ENCODE peak calls at places on chromosomes 5 and 9, in nine cellular contexts. J is RWPE1; V is WTC11; D is CD4-positive, alpha-beta T cell; S is psoas muscle; N is heart right ventricle; K is H1; Z is foreskin fibroblast; G is Calu3. X is an unnamed sample.

GRCh38 chr5:111755942-111756353 is 1.0 kb downstream of the NREP start:
- DNase-seq in S (no peak), J (peak; percentile 10), D (no peak), G (no peak), K (no peak), Z (no peak), V (no peak), N (no peak), X (no peak)

GRCh38 chr5:27015758-27016157 is 22.6 kb downstream of the CDH9 start:
- DNase-seq in G (no peak), K (no peak), J (peak; percentile 13), Z (no peak), N (no peak), S (no peak), D (no peak), V (no peak), X (no peak)

GRCh38 chr5:16809816-16810502 is 126.1 kb downstream of the MYO10 start:
- DNase-seq in S (no peak), K (no peak), D (no peak), V (no peak), Z (peak; percentile 35), G (no peak), J (no peak), N (peak; percentile 11), X (no peak)

GRCh38 chr5:4533457-4534105 is 606.5 kb upstream of the ADAMTS16 start:
- DNase-seq in K (no peak), V (no peak), D (no peak), S (no peak), J (no peak), G (no peak), Z (no peak), N (no peak), X (no peak)

GRCh38 chr9:35333551-35333950 is 156.4 kb upstream of the RUSC2 start:
- DNase-seq in N (no peak), G (no peak), D (no peak), V (no peak), S (no peak), Z (peak; percentile 72), J (peak; percentile 26), K (no peak), X (no peak)

GRCh38 chr5:100161868-100162267 is 373.3 kb upstream of the FAM174A start:
- DNase-seq in S (no peak), V (no peak), Z (no peak), G (no peak), N (no peak), D (no peak), K (no peak), J (no peak), X (peak; percentile 15)

GRCh38 chr5:63155310-63155631 is 576.7 kb downstream of the LRRC70 start:
- DNase-seq in D (no peak), K (no peak), J (no peak), G (no peak), Z (no peak), V (no peak), S (no peak), N (no peak), X (no peak)

GRCh38 chr5:68196876-68197275 is 18.7 kb upstream of the PIK3R1 start:
- DNase-seq in Z (no peak), N (peak; percentile 34), G (no peak), V (no peak), D (no peak), S (no peak), J (no peak), K (no peak), X (no peak)

GRCh38 chr9:76761448-76761847 is 2.8 kb upstream of the PCA3 start:
- DNase-seq in J (peak; percentile 15), V (no peak), S (no peak), Z (no peak), D (no peak), K (no peak), G (no peak), N (no peak), X (no peak)

GRCh38 chr5:176405656-176406435 is 10.5 kb downstream of the CLTB start:
- DNase-seq in D (no peak), N (no peak), G (no peak), Z (no peak), K (no peak), J (no peak), S (no peak), V (peak; percentile 54), X (peak; percentile 18)
- TF ChIP-seq CTCF in D (no peak), N (no peak), G (no peak), Z (no peak), K (peak; percentile 77), J (no peak), S (no peak), V (no peak), X (no peak)

DNA sequence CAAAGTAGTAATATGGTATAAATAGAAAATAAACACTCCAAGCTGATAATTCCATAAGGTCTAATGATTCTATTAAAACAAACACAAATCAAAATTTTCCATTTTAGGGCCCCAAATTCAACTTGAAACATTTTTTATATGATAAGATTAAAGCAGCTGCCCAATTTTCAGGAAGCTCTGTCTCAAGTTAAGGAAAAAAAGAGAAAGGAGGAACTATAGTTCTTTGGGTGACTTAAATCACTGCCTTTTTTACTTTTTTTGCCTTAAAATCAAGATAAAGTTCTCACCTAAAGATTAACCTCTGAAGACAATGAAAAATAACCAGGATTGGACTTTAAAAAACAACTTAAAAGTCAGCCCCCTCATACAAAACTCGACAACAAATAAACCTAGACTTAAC is 76.0 kb upstream of the IFNE start:
- DNase-seq in S (no peak), D (no peak), G (no peak), J (no peak), K (no peak), V (no peak), Z (no peak), N (no peak), X (no peak)
- TF ChIP-seq CTCF in S (no peak), D (no peak), G (no peak), J (no peak), K (no peak), V (no peak), Z (no peak), N (no peak), X (no peak)

GRCh38 chr5:155941340-155941739 is 385.6 kb upstream of the SGCD start:
- DNase-seq in J (no peak), V (no peak), G (no peak), N (no peak), S (no peak), D (no peak), K (no peak), Z (no peak), X (no peak)

GRCh38 chr5:155938051-155938450 is 388.9 kb upstream of the SGCD start:
- DNase-seq in J (no peak), S (no peak), G (no peak), N (no peak), Z (no peak), V (no peak), D (no peak), K (no peak), X (no peak)

GRCh38 chr5:155947394-155948062 is 379.4 kb upstream of the SGCD start:
- DNase-seq in Z (no peak), V (no peak), G (no peak), S (no peak), J (no peak), K (no peak), N (no peak), D (no peak), X (no peak)

DNA sequence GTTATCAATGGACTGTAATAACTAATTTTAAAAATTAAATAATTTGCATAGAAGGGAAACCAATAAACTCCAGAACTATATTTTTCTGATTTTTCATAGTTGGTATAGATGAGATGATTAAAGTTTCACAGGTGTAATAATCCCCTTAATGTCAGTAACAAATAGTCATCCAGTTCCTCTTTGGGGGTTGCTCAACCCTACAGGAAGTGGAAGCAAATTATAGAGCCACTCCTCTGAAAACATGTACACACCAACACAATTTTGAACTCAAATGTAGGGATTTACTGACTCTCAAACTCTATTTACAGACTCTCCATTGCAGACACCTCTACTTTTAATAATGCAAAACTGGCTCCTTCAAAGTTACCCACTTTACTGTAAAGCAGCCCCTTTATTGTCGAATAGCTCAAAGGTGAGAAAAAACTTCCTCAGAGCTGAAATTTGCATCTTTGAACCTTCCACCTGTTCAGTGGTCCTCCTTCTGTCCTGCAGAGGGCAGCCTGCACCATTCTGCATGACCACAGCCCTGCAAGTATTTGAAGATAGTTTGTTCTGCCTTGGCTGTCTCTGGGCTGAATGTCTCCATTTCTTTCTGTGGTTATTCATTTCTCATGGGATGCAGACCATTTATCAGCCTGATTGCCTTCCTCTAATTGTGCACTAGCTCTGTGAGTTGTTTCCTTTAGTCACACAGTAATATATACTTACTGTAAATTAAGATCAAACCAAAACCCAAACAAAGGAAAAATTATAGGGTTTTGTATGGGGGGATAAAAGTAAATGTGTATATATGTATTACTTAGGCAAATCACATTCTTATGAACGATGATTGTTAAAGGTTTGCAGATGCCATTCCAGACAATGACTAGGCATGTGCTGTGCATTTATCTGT is 383.2 kb upstream of the SGCD start:
- DNase-seq in N (peak; percentile 31), G (peak; percentile 39), J (peak; percentile 30), Z (no peak), S (peak; percentile 37), V (peak; percentile 60), K (no peak), D (peak; percentile 19), X (peak; percentile 53)
- TF ChIP-seq CTCF in N (peak; percentile 80), G (peak; percentile 45), J (peak; percentile 46), Z (peak; percentile 88), S (peak; percentile 82), V (peak; percentile 61), K (peak; percentile 80), D (peak; percentile 56), X (peak; percentile 54)

GRCh38 chr9:70510157-70510770 is 95.8 kb upstream of the KLF9 start:
- DNase-seq in N (peak; percentile 47), J (peak; percentile 22), V (peak; percentile 65), Z (no peak), D (peak; percentile 6), G (peak; percentile 32), K (peak; percentile 7), S (peak; percentile 36), X (peak; percentile 22)
- TF ChIP-seq CTCF in N (peak; percentile 57), J (peak; percentile 32), V (peak; percentile 61), Z (peak; percentile 56), D (no peak), G (no peak), K (peak; percentile 63), S (peak; percentile 63), X (peak; percentile 50)

DNA sequence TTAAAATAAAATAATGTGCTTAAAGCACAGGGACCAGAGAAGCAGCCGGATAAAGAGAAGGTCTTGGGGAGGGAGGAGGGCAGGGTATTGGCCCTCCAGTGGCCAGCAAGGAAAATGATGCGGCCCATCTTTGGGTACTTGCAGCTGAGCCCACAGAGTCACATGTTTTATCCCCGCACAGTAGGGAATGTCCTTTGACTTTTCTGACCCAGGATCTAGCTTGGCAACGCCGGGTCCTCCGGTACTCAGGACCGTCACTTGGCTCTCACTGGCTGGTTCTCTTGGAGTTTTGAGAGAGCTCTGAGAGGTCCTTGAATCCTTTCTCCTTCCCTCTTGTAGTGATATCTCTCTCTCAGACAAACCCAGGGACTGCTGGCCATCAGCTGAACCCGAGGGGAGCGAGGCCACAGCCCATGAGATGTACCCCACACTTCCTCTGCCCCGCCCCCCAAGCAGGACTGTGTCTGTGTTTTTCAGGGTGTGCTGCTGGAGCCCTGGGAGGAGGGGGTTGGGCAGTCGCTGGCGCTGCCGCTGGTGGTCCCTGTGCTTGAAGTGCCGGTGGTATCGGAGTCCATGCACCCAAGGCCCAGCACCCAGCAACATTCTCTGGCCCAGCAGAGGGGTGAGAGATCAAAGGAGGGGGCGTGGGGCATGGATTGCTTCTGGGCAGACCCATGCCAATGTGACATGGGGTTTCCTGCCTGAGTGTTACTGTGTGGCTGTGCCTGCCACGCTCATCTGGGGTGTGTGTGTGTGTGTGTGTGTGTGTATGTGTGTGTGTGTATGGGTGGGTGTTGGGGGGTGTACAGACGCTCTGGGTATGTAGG is 35.5 kb upstream of the HSPA9 start:
- DNase-seq in J (no peak), V (peak; percentile 42), Z (no peak), S (no peak), G (no peak), N (peak; percentile 17), D (no peak), K (no peak), X (peak; percentile 23)
- TF ChIP-seq CTCF in J (no peak), V (no peak), Z (peak; percentile 22), S (no peak), G (peak; percentile 29), N (peak; percentile 34), D (no peak), K (peak; percentile 44), X (no peak)

X was measured in endothelial cell.